ENCODE peak calls at places on chromosomes 4 and X, in nine cellular contexts. S is PC-3, G is neural progenitor cell, D is OCI-LY7, I is GM23248, F is MM.1S, V is hepatocyte, Y is SK-N-SH, T is HCT116. H is an unnamed sample. For H3K4me1, the result is how much of the 10 kb centered on the place peaks cover.

GRCh38 chrX:15721911-15722310 is 16.2 kb upstream of the CA5B start:
- DNase-seq in S (no peak), G (no peak), D (no peak), I (peak), F (no peak), V (no peak), Y (no peak), T (no peak), H (no peak)

GRCh38 chrX:16712116-16712824 is at the start of gene CTPS2:
- DNase-seq in S (peak), G (peak), D (peak), I (peak), F (peak), V (peak), Y (peak), T (no peak), H (peak)

GRCh38 chrX:49061490-49061889 is 2.7 kb downstream of the CCDC120 start:
- DNase-seq in S (no peak), G (no peak), D (no peak), I (no peak), F (no peak), V (no peak), Y (no peak), T (no peak), H (no peak)

GRCh38 chr4:138003248-138003647 is 238.9 kb downstream of the SLC7A11 start:
- DNase-seq in S (no peak), G (no peak), D (no peak), I (peak), F (no peak), V (no peak), Y (no peak), T (no peak), H (no peak)

GRCh38 chr4:87679449-87680169 is 29.5 kb downstream of the DMP1 start:
- DNase-seq in S (peak), G (peak), D (peak), I (peak), F (peak), V (peak), Y (peak), T (peak), H (peak)

GRCh38 chrX:112818114-112819012 is 22.3 kb downstream of the AMOT start:
- DNase-seq in S (no peak), G (no peak), D (no peak), I (no peak), F (no peak), V (no peak), Y (no peak), T (no peak), H (peak)

GRCh38 chr4:87555751-87556619 is 26.8 kb upstream of the SPARCL1 start:
- DNase-seq in S (peak), G (no peak), D (no peak), I (peak), F (no peak), V (no peak), Y (no peak), T (no peak), H (no peak)

GRCh38 chr4:187480146-187481145 is 515.1 kb upstream of the ZFP42 start:
- DNase-seq in S (peak), G (no peak), D (no peak), I (peak), F (no peak), V (peak), Y (no peak), T (no peak), H (no peak)

GRCh38 chr4:80492761-80493160 is 157.2 kb downstream of the CFAP299 start:
- DNase-seq in S (peak), G (no peak), D (peak), I (no peak), F (peak), V (peak), Y (no peak), T (no peak), H (no peak)

GRCh38 chr4:10673817-10674369 is 10.7 kb downstream of the CLNK start:
- DNase-seq in S (no peak), G (no peak), D (no peak), I (no peak), F (peak), V (no peak), Y (no peak), T (no peak), H (no peak)

GRCh38 chrX:23341452-23341851 is 6.8 kb downstream of the PTCHD1 start:
- DNase-seq in S (peak), G (peak), D (no peak), I (no peak), F (no peak), V (peak), Y (no peak), T (no peak), H (no peak)

GRCh38 chrX:64428371-64428770 is 33.1 kb upstream of the MTMR8 start:
- DNase-seq in S (no peak), G (no peak), D (no peak), I (no peak), F (no peak), V (no peak), Y (no peak), T (no peak), H (peak)

GRCh38 chr4:186943607-186943908 is 219.9 kb upstream of the FAT1 start:
- DNase-seq in S (no peak), G (no peak), D (peak), I (no peak), F (no peak), V (peak), Y (no peak), T (no peak), H (no peak)

GRCh38 chrX:15848576-15848975 is 6.0 kb downstream of the AP1S2 start:
- DNase-seq in S (no peak), G (no peak), D (no peak), I (no peak), F (peak), V (no peak), Y (no peak), T (no peak), H (no peak)

GRCh38 chr4:78310056-78310731 is 241.4 kb upstream of the ANXA3 start:
- DNase-seq in S (no peak), G (peak), D (no peak), I (peak), F (no peak), V (no peak), Y (peak), T (no peak), H (no peak)
- TF ChIP-seq EZH2phosphoT487 in S (no peak), G (no peak), D (no peak), I (no peak), F (no peak), V (no peak), Y (no peak), T (no peak), H (no peak)

GRCh38 chrX:11431833-11432232 is 138.6 kb downstream of the AMELX start:
- DNase-seq in S (no peak), G (no peak), D (no peak), I (no peak), F (no peak), V (no peak), Y (no peak), T (no peak), H (no peak)

GRCh38 chrX:11430266-11430665 is 137.1 kb downstream of the AMELX start:
- DNase-seq in S (no peak), G (no peak), D (no peak), I (peak), F (no peak), V (no peak), Y (no peak), T (no peak), H (no peak)

GRCh38 chrX:11426712-11427081 is 133.5 kb downstream of the AMELX start:
- DNase-seq in S (no peak), G (no peak), D (no peak), I (no peak), F (peak), V (no peak), Y (no peak), T (no peak), H (peak)

GRCh38 chrX:11427082-11428033 is 134.1 kb downstream of the AMELX start:
- DNase-seq in S (peak), G (peak), D (no peak), I (peak), F (peak), V (peak), Y (peak), T (no peak), H (peak)

DNA sequence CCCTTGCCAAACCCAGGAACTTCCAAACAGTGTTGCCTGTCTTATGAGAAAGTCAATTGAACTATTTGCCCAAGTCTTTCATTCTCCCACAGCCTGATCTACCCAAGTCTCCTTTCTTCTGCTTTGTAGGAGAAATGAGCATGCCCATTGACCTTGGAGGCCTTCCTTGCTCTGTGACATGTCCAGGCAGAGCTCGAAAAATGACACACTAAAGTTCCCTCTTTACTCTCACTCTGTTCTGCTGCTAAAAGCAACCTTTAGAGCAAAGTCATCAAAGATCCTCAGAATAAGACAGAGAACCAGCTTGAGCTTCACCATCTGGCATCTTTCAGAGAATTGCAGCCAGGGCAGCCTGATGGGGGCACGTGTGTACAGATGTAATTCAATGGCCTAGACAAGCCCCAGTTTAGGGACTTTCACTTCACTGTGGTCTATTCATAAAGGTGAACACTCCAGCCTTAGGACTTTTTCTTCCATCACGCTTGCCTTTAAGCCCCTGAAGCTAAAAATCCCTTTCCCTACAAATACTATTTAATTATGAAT is 136.4 kb downstream of the AMELX start:
- DNase-seq in S (no peak), G (no peak), D (no peak), I (no peak), F (peak), V (no peak), Y (no peak), T (no peak), H (no peak)
- H3K4me1 ChIP-seq in S (under half), G (under half), D (under half), I (under half), F (under half), V (under half), Y (under half), T (under half), H (under half)

GRCh38 chr4:167021545-167022155 is 212.6 kb downstream of the SPOCK3 start:
- DNase-seq in S (peak), G (peak), D (peak), I (peak), F (peak), V (peak), Y (peak), T (peak), H (peak)
- TF ChIP-seq EZH2phosphoT487 in S (no peak), G (no peak), D (no peak), I (no peak), F (no peak), V (no peak), Y (no peak), T (no peak), H (no peak)

DNA sequence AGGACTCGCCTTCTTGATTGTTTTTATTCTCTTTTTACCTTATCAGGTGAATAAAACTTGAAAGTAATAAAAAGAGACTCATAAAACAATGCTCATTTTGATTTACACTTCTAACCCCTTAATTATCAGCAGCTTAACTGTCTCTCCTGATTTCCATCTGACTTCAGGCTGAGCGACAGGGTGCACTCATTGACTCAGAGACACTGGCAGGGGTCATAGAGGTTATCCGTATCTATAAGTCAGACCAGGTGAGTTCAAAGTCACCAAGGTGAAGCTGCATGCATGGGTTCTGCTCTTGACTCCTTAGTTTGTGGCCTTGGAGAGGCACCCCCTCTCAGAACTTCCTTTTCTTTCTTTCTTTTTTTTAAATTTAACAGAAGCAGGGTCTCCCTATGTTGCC is 116.4 kb upstream of the SLC34A2 start:
- DNase-seq in S (no peak), G (no peak), D (no peak), I (no peak), F (no peak), V (no peak), Y (no peak), T (no peak), H (no peak)
- H3K4me1 ChIP-seq in S (under half), G (under half), D (under half), I (under half), F (under half), V (under half), Y (under half), T (under half), H (under half)

GRCh38 chr4:110586137-110586850 is 36.6 kb downstream of the PITX2 start:
- DNase-seq in S (peak), G (peak), D (peak), I (peak), F (peak), V (peak), Y (peak), T (peak), H (peak)
- TF ChIP-seq EZH2phosphoT487 in S (no peak), G (no peak), D (no peak), I (no peak), F (no peak), V (no peak), Y (no peak), T (no peak), H (no peak)

DNA sequence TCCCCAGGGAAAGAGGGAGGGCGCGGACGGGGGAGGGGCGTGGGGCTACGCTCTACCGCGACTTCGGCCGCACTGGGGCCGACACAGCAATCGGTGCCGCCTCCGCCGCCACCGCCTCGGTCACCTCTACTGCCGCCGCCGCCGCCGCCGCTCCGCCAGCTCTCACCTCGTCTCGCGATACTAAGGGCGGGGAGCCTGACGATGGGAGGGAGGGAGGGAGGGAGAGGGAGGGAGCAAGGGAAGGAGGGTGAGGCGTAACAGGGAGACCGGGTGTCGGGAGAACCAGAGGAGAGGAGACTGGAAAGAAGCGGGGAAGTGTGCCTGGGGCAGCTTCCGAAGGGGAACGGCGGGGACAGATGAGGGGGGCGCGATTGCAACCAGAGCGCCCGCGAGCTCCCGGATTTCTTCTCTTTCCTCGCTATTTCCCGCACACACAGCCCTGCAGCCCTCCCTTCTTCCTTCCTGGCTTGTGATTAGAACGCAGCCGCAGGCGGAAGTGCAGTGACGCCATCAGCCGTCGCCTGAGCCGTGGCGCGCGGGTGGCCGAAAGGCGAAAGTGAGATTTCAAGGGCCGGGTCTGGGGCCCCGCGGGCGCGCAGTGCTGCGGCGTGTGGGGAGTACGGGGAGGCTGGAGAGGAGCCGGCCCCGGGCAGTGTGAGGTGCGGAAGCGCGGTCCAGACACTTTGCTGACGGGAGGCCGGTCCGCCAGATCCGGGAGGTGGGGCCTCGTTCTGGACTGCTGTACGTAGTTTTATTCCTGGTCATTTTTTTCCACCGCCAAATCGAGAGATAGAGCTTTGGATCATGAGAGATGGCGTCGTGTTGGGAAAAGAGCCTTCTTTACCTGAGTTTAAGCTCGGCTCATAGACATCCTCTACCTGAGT is at the start of gene ANKRD17:
- DNase-seq in S (peak), G (peak), D (peak), I (peak), F (peak), V (peak), Y (peak), T (peak), H (peak)
- H3K4me1 ChIP-seq in S (under half), G (under half), D (half or more), I (under half), F (under half), V (under half), Y (under half), T (under half), H (under half)

DNA sequence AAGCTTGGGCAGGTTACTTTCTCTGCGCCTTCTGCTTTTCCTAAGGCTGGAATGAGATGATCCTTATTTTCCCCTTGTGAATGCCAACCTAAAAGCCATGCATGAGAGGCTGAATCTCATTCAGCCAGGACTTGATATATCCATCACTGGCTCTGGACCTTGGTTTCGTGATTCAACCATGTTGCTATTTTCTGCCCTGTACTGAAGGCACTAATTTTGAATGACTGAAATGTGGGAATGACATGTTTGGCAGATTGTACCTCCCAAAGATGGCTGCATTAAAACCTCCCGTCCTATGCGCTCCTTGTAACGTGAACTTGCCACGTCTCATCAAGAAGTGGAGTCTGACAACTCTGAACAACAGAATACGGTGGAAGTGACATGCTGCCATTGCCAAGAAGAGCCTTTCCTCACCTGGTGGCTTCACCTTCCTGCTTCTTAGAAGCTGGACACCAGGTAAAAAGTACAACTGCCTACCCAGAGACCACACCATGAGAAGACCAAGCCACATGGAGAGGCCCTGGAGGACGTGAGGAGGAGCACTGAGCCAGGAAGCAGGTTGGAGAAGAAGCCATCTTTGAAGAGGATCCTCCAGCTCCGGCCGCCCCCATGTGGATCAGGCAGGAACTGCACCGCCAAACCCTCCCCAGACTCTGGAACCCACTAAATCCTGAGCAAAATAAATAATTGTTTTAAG is 174.5 kb downstream of the NSUN7 start:
- DNase-seq in S (peak), G (peak), D (peak), I (peak), F (peak), V (peak), Y (peak), T (peak), H (peak)
- TF ChIP-seq EZH2phosphoT487 in S (no peak), G (no peak), D (no peak), I (no peak), F (no peak), V (no peak), Y (no peak), T (no peak), H (no peak)

GRCh38 chr4:2836391-2836859 is 7.2 kb upstream of the ADD1 start:
- DNase-seq in S (no peak), G (no peak), D (no peak), I (no peak), F (no peak), V (peak), Y (no peak), T (no peak), H (no peak)
- H3K4me1 ChIP-seq in S (under half), G (under half), D (half or more), I (under half), F (under half), V (under half), Y (under half), T (under half), H (under half)

GRCh38 chr4:66604192-66604591 is 933.9 kb upstream of the EPHA5 start:
- DNase-seq in S (no peak), G (no peak), D (no peak), I (no peak), F (no peak), V (no peak), Y (no peak), T (no peak), H (no peak)

GRCh38 chr4:66606908-66607307 is 936.6 kb upstream of the EPHA5 start:
- DNase-seq in S (no peak), G (peak), D (no peak), I (no peak), F (no peak), V (no peak), Y (no peak), T (no peak), H (peak)

GRCh38 chr4:66606215-66606614 is 935.9 kb upstream of the EPHA5 start:
- DNase-seq in S (no peak), G (no peak), D (no peak), I (no peak), F (no peak), V (no peak), Y (no peak), T (no peak), H (no peak)

DNA sequence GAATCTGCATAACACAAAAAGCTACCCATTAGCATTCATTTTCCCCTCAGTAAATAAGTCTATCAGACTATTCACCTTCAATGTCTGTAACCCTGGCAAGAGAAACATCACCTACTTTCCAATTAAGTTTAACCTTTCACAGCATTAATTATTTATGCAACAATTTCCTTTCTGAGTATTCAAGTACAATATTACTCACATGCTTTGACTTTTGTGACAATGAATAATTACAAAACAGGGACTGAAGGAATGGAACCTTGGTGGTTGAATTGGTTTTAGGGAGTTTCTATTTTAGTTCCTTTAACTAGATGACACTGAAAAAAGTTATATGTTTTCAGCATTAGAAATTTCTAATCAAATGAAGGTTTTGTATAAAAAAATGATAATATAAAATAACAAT is 932.3 kb upstream of the EPHA5 start:
- DNase-seq in S (no peak), G (no peak), D (no peak), I (no peak), F (no peak), V (no peak), Y (no peak), T (no peak), H (no peak)
- TF ChIP-seq EZH2phosphoT487 in S (no peak), G (no peak), D (no peak), I (no peak), F (no peak), V (no peak), Y (no peak), T (no peak), H (no peak)